ENCODE peak calls at places on chromosome 15, in nine cellular contexts. One of them, this sample, is unnamed.

GRCh38 chr15:31136016-31136415 is 34.5 kb upstream of the TRPM1 start:
- DNase-seq in HTR-8/SVneo: no peak
- DNase-seq in CD4-positive, alpha-beta memory T cell: no peak
- DNase-seq in activated CD4-positive, alpha-beta T cell treated with anti-CD3 and anti-CD28 coated beads for 24 hours: no peak
- DNase-seq in uterus: no peak
- DNase-seq in GM23248: no peak
- DNase-seq in HS-5: no peak
- DNase-seq in C1 segment of cervical spinal cord: no peak
- DNase-seq in NCI-H748 treated with DMSO at 0.1 percent for 48 hours: no peak
- DNase-seq in this sample: no peak

GRCh38 chr15:37771462-37771861 is 163.0 kb upstream of the TMCO5A start:
- DNase-seq in HTR-8/SVneo: no peak
- DNase-seq in CD4-positive, alpha-beta memory T cell: no peak
- DNase-seq in activated CD4-positive, alpha-beta T cell treated with anti-CD3 and anti-CD28 coated beads for 24 hours: no peak
- DNase-seq in uterus: no peak
- DNase-seq in GM23248: peak
- DNase-seq in HS-5: peak
- DNase-seq in C1 segment of cervical spinal cord: no peak
- DNase-seq in NCI-H748 treated with DMSO at 0.1 percent for 48 hours: no peak
- DNase-seq in this sample: no peak

GRCh38 chr15:83844742-83845141 is 190.8 kb downstream of the ADAMTSL3 start:
- DNase-seq in HTR-8/SVneo: no peak
- DNase-seq in CD4-positive, alpha-beta memory T cell: no peak
- DNase-seq in activated CD4-positive, alpha-beta T cell treated with anti-CD3 and anti-CD28 coated beads for 24 hours: no peak
- DNase-seq in uterus: peak
- DNase-seq in GM23248: peak
- DNase-seq in HS-5: peak
- DNase-seq in C1 segment of cervical spinal cord: no peak
- DNase-seq in NCI-H748 treated with DMSO at 0.1 percent for 48 hours: no peak
- DNase-seq in this sample: no peak

GRCh38 chr15:48631191-48631770 is 14.2 kb downstream of the FBN1 start:
- DNase-seq in HTR-8/SVneo: no peak
- DNase-seq in CD4-positive, alpha-beta memory T cell: no peak
- DNase-seq in activated CD4-positive, alpha-beta T cell treated with anti-CD3 and anti-CD28 coated beads for 24 hours: no peak
- DNase-seq in uterus: no peak
- DNase-seq in GM23248: peak
- DNase-seq in HS-5: no peak
- DNase-seq in C1 segment of cervical spinal cord: no peak
- DNase-seq in NCI-H748 treated with DMSO at 0.1 percent for 48 hours: no peak
- DNase-seq in this sample: no peak

GRCh38 chr15:83871808-83872559 is 218.1 kb downstream of the ADAMTSL3 start:
- DNase-seq in HTR-8/SVneo: peak
- DNase-seq in CD4-positive, alpha-beta memory T cell: no peak
- DNase-seq in activated CD4-positive, alpha-beta T cell treated with anti-CD3 and anti-CD28 coated beads for 24 hours: no peak
- DNase-seq in uterus: no peak
- DNase-seq in GM23248: peak
- DNase-seq in HS-5: peak
- DNase-seq in C1 segment of cervical spinal cord: no peak
- DNase-seq in NCI-H748 treated with DMSO at 0.1 percent for 48 hours: no peak
- DNase-seq in this sample: no peak

GRCh38 chr15:58361291-58361759 is 70.5 kb upstream of the LIPC start:
- DNase-seq in HTR-8/SVneo: peak
- DNase-seq in CD4-positive, alpha-beta memory T cell: no peak
- DNase-seq in activated CD4-positive, alpha-beta T cell treated with anti-CD3 and anti-CD28 coated beads for 24 hours: no peak
- DNase-seq in uterus: no peak
- DNase-seq in GM23248: peak
- DNase-seq in HS-5: peak
- DNase-seq in C1 segment of cervical spinal cord: no peak
- DNase-seq in NCI-H748 treated with DMSO at 0.1 percent for 48 hours: no peak
- DNase-seq in this sample: peak

GRCh38 chr15:40244961-40245523 is 6.2 kb downstream of the PAK6 start:
- DNase-seq in HTR-8/SVneo: no peak
- DNase-seq in CD4-positive, alpha-beta memory T cell: no peak
- DNase-seq in activated CD4-positive, alpha-beta T cell treated with anti-CD3 and anti-CD28 coated beads for 24 hours: no peak
- DNase-seq in uterus: no peak
- DNase-seq in GM23248: no peak
- DNase-seq in HS-5: no peak
- DNase-seq in C1 segment of cervical spinal cord: no peak
- DNase-seq in NCI-H748 treated with DMSO at 0.1 percent for 48 hours: no peak
- DNase-seq in this sample: no peak

GRCh38 chr15:34621675-34622074 is 38.2 kb upstream of the GOLGA8B start:
- DNase-seq in HTR-8/SVneo: no peak
- DNase-seq in CD4-positive, alpha-beta memory T cell: no peak
- DNase-seq in activated CD4-positive, alpha-beta T cell treated with anti-CD3 and anti-CD28 coated beads for 24 hours: no peak
- DNase-seq in uterus: no peak
- DNase-seq in GM23248: peak
- DNase-seq in HS-5: no peak
- DNase-seq in C1 segment of cervical spinal cord: no peak
- DNase-seq in NCI-H748 treated with DMSO at 0.1 percent for 48 hours: no peak
- DNase-seq in this sample: no peak

GRCh38 chr15:34651962-34652725 is 68.7 kb upstream of the GOLGA8B start:
- DNase-seq in HTR-8/SVneo: no peak
- DNase-seq in CD4-positive, alpha-beta memory T cell: no peak
- DNase-seq in activated CD4-positive, alpha-beta T cell treated with anti-CD3 and anti-CD28 coated beads for 24 hours: no peak
- DNase-seq in uterus: no peak
- DNase-seq in GM23248: no peak
- DNase-seq in HS-5: no peak
- DNase-seq in C1 segment of cervical spinal cord: no peak
- DNase-seq in NCI-H748 treated with DMSO at 0.1 percent for 48 hours: no peak
- DNase-seq in this sample: no peak

GRCh38 chr15:44545934-44546802 is 9.2 kb downstream of the EIF3J start:
- DNase-seq in HTR-8/SVneo: peak
- DNase-seq in CD4-positive, alpha-beta memory T cell: peak
- DNase-seq in activated CD4-positive, alpha-beta T cell treated with anti-CD3 and anti-CD28 coated beads for 24 hours: peak
- DNase-seq in uterus: no peak
- DNase-seq in GM23248: peak
- DNase-seq in HS-5: no peak
- DNase-seq in C1 segment of cervical spinal cord: no peak
- DNase-seq in NCI-H748 treated with DMSO at 0.1 percent for 48 hours: no peak
- DNase-seq in this sample: no peak

GRCh38 chr15:89761009-89761831 is 10.2 kb upstream of the MESP1 start:
- DNase-seq in HTR-8/SVneo: no peak
- DNase-seq in CD4-positive, alpha-beta memory T cell: no peak
- DNase-seq in activated CD4-positive, alpha-beta T cell treated with anti-CD3 and anti-CD28 coated beads for 24 hours: no peak
- DNase-seq in uterus: no peak
- DNase-seq in GM23248: no peak
- DNase-seq in HS-5: no peak
- DNase-seq in C1 segment of cervical spinal cord: no peak
- DNase-seq in NCI-H748 treated with DMSO at 0.1 percent for 48 hours: no peak
- DNase-seq in this sample: no peak

GRCh38 chr15:55758580-55758986 is 15.6 kb upstream of the PRTG start:
- DNase-seq in HTR-8/SVneo: no peak
- DNase-seq in CD4-positive, alpha-beta memory T cell: no peak
- DNase-seq in activated CD4-positive, alpha-beta T cell treated with anti-CD3 and anti-CD28 coated beads for 24 hours: no peak
- DNase-seq in uterus: no peak
- DNase-seq in GM23248: no peak
- DNase-seq in HS-5: no peak
- DNase-seq in C1 segment of cervical spinal cord: no peak
- DNase-seq in NCI-H748 treated with DMSO at 0.1 percent for 48 hours: no peak
- DNase-seq in this sample: no peak

GRCh38 chr15:81115054-81115939 is 18.8 kb upstream of the CFAP161 start:
- DNase-seq in HTR-8/SVneo: no peak
- DNase-seq in CD4-positive, alpha-beta memory T cell: no peak
- DNase-seq in activated CD4-positive, alpha-beta T cell treated with anti-CD3 and anti-CD28 coated beads for 24 hours: no peak
- DNase-seq in uterus: no peak
- DNase-seq in GM23248: no peak
- DNase-seq in HS-5: no peak
- DNase-seq in C1 segment of cervical spinal cord: no peak
- DNase-seq in NCI-H748 treated with DMSO at 0.1 percent for 48 hours: no peak
- DNase-seq in this sample: no peak

GRCh38 chr15:48285329-48286214 is 45.7 kb upstream of the DUT start:
- DNase-seq in HTR-8/SVneo: peak
- DNase-seq in CD4-positive, alpha-beta memory T cell: no peak
- DNase-seq in activated CD4-positive, alpha-beta T cell treated with anti-CD3 and anti-CD28 coated beads for 24 hours: peak
- DNase-seq in uterus: peak
- DNase-seq in GM23248: peak
- DNase-seq in HS-5: peak
- DNase-seq in C1 segment of cervical spinal cord: peak
- DNase-seq in NCI-H748 treated with DMSO at 0.1 percent for 48 hours: peak
- DNase-seq in this sample: peak

GRCh38 chr15:77126927-77127326 is 56.0 kb upstream of the TSPAN3 start:
- DNase-seq in HTR-8/SVneo: no peak
- DNase-seq in CD4-positive, alpha-beta memory T cell: no peak
- DNase-seq in activated CD4-positive, alpha-beta T cell treated with anti-CD3 and anti-CD28 coated beads for 24 hours: no peak
- DNase-seq in uterus: no peak
- DNase-seq in GM23248: no peak
- DNase-seq in HS-5: no peak
- DNase-seq in C1 segment of cervical spinal cord: no peak
- DNase-seq in NCI-H748 treated with DMSO at 0.1 percent for 48 hours: no peak
- DNase-seq in this sample: no peak

GRCh38 chr15:82134426-82134825 is 88.6 kb upstream of the MEX3B start:
- DNase-seq in HTR-8/SVneo: no peak
- DNase-seq in CD4-positive, alpha-beta memory T cell: no peak
- DNase-seq in activated CD4-positive, alpha-beta T cell treated with anti-CD3 and anti-CD28 coated beads for 24 hours: no peak
- DNase-seq in uterus: no peak
- DNase-seq in GM23248: no peak
- DNase-seq in HS-5: no peak
- DNase-seq in C1 segment of cervical spinal cord: no peak
- DNase-seq in NCI-H748 treated with DMSO at 0.1 percent for 48 hours: no peak
- DNase-seq in this sample: no peak

GRCh38 chr15:100297812-100298211 is 44.0 kb downstream of the ADAMTS17 start:
- DNase-seq in HTR-8/SVneo: no peak
- DNase-seq in CD4-positive, alpha-beta memory T cell: no peak
- DNase-seq in activated CD4-positive, alpha-beta T cell treated with anti-CD3 and anti-CD28 coated beads for 24 hours: no peak
- DNase-seq in uterus: no peak
- DNase-seq in GM23248: no peak
- DNase-seq in HS-5: no peak
- DNase-seq in C1 segment of cervical spinal cord: no peak
- DNase-seq in NCI-H748 treated with DMSO at 0.1 percent for 48 hours: no peak
- DNase-seq in this sample: no peak

GRCh38 chr15:58771621-58772235 is 626 bp downstream of the MINDY2 start:
- DNase-seq in HTR-8/SVneo: peak
- DNase-seq in CD4-positive, alpha-beta memory T cell: no peak
- DNase-seq in activated CD4-positive, alpha-beta T cell treated with anti-CD3 and anti-CD28 coated beads for 24 hours: no peak
- DNase-seq in uterus: peak
- DNase-seq in GM23248: peak
- DNase-seq in HS-5: no peak
- DNase-seq in C1 segment of cervical spinal cord: peak
- DNase-seq in NCI-H748 treated with DMSO at 0.1 percent for 48 hours: no peak
- DNase-seq in this sample: no peak

GRCh38 chr15:34799149-34799824 is 3.9 kb upstream of the ACTC1 start:
- DNase-seq in HTR-8/SVneo: no peak
- DNase-seq in CD4-positive, alpha-beta memory T cell: no peak
- DNase-seq in activated CD4-positive, alpha-beta T cell treated with anti-CD3 and anti-CD28 coated beads for 24 hours: no peak
- DNase-seq in uterus: peak
- DNase-seq in GM23248: no peak
- DNase-seq in HS-5: no peak
- DNase-seq in C1 segment of cervical spinal cord: no peak
- DNase-seq in NCI-H748 treated with DMSO at 0.1 percent for 48 hours: no peak
- DNase-seq in this sample: no peak

GRCh38 chr15:63971427-63971805 is 74.9 kb downstream of the DAPK2 start:
- DNase-seq in HTR-8/SVneo: no peak
- DNase-seq in CD4-positive, alpha-beta memory T cell: peak
- DNase-seq in activated CD4-positive, alpha-beta T cell treated with anti-CD3 and anti-CD28 coated beads for 24 hours: peak
- DNase-seq in uterus: no peak
- DNase-seq in GM23248: no peak
- DNase-seq in HS-5: no peak
- DNase-seq in C1 segment of cervical spinal cord: no peak
- DNase-seq in NCI-H748 treated with DMSO at 0.1 percent for 48 hours: no peak
- DNase-seq in this sample: no peak

This sample was measured in AG04449.